ENCODE peak calls at places on chromosome 14, in six cellular contexts. One of them, this sample, is unnamed.

GRCh38 chr14:104753528-104754212 is 723 bp downstream of the SIVA1 start:
- DNase-seq in left cardiac atrium: no peak
- DNase-seq in IMR-90: no peak
- DNase-seq in activated gamma-delta T cell treated with Interleukin-2 at 50 U/mL for 16 hours: peak
- DNase-seq in NCI-H774: no peak
- DNase-seq in RKO: no peak
- DNase-seq in this sample: no peak

GRCh38 chr14:103576371-103577024 is 13.7 kb downstream of the COA8 start:
- DNase-seq in left cardiac atrium: peak
- DNase-seq in IMR-90: peak
- DNase-seq in activated gamma-delta T cell treated with Interleukin-2 at 50 U/mL for 16 hours: no peak
- DNase-seq in NCI-H774: peak
- DNase-seq in RKO: no peak
- DNase-seq in this sample: no peak

GRCh38 chr14:65287264-65288131 is 125.0 kb upstream of the FUT8 start:
- DNase-seq in left cardiac atrium: no peak
- DNase-seq in IMR-90: no peak
- DNase-seq in activated gamma-delta T cell treated with Interleukin-2 at 50 U/mL for 16 hours: peak
- DNase-seq in NCI-H774: no peak
- DNase-seq in RKO: no peak
- DNase-seq in this sample: no peak

GRCh38 chr14:47438650-47439140 is 236.7 kb downstream of the MDGA2 start:
- DNase-seq in left cardiac atrium: no peak
- DNase-seq in IMR-90: no peak
- DNase-seq in activated gamma-delta T cell treated with Interleukin-2 at 50 U/mL for 16 hours: no peak
- DNase-seq in NCI-H774: no peak
- DNase-seq in RKO: peak
- DNase-seq in this sample: no peak

GRCh38 chr14:67623114-67623513 is 3.4 kb downstream of the ARG2 start:
- DNase-seq in left cardiac atrium: no peak
- DNase-seq in IMR-90: no peak
- DNase-seq in activated gamma-delta T cell treated with Interleukin-2 at 50 U/mL for 16 hours: no peak
- DNase-seq in NCI-H774: no peak
- DNase-seq in RKO: peak
- DNase-seq in this sample: no peak

GRCh38 chr14:73058923-73059311 is 583 bp downstream of the RBM25 start:
- DNase-seq in left cardiac atrium: no peak
- DNase-seq in IMR-90: peak
- DNase-seq in activated gamma-delta T cell treated with Interleukin-2 at 50 U/mL for 16 hours: no peak
- DNase-seq in NCI-H774: no peak
- DNase-seq in RKO: peak
- DNase-seq in this sample: peak

GRCh38 chr14:70640938-70641547 is 673 bp upstream of the TTC9 start:
- DNase-seq in left cardiac atrium: no peak
- DNase-seq in IMR-90: peak
- DNase-seq in activated gamma-delta T cell treated with Interleukin-2 at 50 U/mL for 16 hours: peak
- DNase-seq in NCI-H774: no peak
- DNase-seq in RKO: peak
- DNase-seq in this sample: peak

GRCh38 chr14:37142835-37143499 is 29.4 kb downstream of the SLC25A21 start:
- DNase-seq in left cardiac atrium: no peak
- DNase-seq in IMR-90: peak
- DNase-seq in activated gamma-delta T cell treated with Interleukin-2 at 50 U/mL for 16 hours: no peak
- DNase-seq in NCI-H774: no peak
- DNase-seq in RKO: no peak
- DNase-seq in this sample: no peak

GRCh38 chr14:86072134-86072894 is 542.4 kb downstream of the FLRT2 start:
- DNase-seq in left cardiac atrium: no peak
- DNase-seq in IMR-90: no peak
- DNase-seq in activated gamma-delta T cell treated with Interleukin-2 at 50 U/mL for 16 hours: no peak
- DNase-seq in NCI-H774: no peak
- DNase-seq in RKO: no peak
- DNase-seq in this sample: no peak

GRCh38 chr14:20198991-20199390 is 8.3 kb downstream of the OR11G2 start:
- DNase-seq in left cardiac atrium: no peak
- DNase-seq in IMR-90: no peak
- DNase-seq in activated gamma-delta T cell treated with Interleukin-2 at 50 U/mL for 16 hours: no peak
- DNase-seq in NCI-H774: no peak
- DNase-seq in RKO: no peak
- DNase-seq in this sample: no peak

GRCh38 chr14:98408713-98409112 is 863.3 kb downstream of the BCL11B start:
- DNase-seq in left cardiac atrium: no peak
- DNase-seq in IMR-90: no peak
- DNase-seq in activated gamma-delta T cell treated with Interleukin-2 at 50 U/mL for 16 hours: no peak
- DNase-seq in NCI-H774: no peak
- DNase-seq in RKO: no peak
- DNase-seq in this sample: no peak

This sample was measured in HuH-7.5.